ENCODE peak calls at places on chromosomes 5 and 9, in six cellular contexts. D, V, J, Z, W and M are unnamed samples.

GRCh38 chr5:175478384-175479124 is at the start of gene SFXN1:
- DNase-seq in D (no peak), V (peak), J (no peak), Z (peak), W (peak), M (peak)

GRCh38 chr5:154862766-154863165 is 4.3 kb downstream of the CNOT8 start:
- DNase-seq in D (peak), V (no peak), J (no peak), Z (no peak), W (no peak), M (no peak)

GRCh38 chr5:147568710-147569109 is 58.8 kb upstream of the DPYSL3 start:
- DNase-seq in D (no peak), V (no peak), J (no peak), Z (no peak), W (no peak), M (no peak)

GRCh38 chr9:136321561-136321960 is 5.8 kb upstream of the GPSM1 start:
- DNase-seq in D (no peak), V (no peak), J (no peak), Z (no peak), W (no peak), M (no peak)

GRCh38 chr5:157451806-157452205 is 8.2 kb upstream of the NIPAL4 start:
- DNase-seq in D (no peak), V (no peak), J (no peak), Z (no peak), W (no peak), M (no peak)

GRCh38 chr5:107389130-107389553 is 281.6 kb downstream of the EFNA5 start:
- DNase-seq in D (peak), V (no peak), J (no peak), Z (no peak), W (no peak), M (peak)

GRCh38 chr9:128505414-128505765 is 871 bp downstream of the GLE1 start:
- DNase-seq in D (no peak), V (no peak), J (no peak), Z (peak), W (no peak), M (no peak)

GRCh38 chr5:129904102-129904666 is at the start of gene CHSY3:
- DNase-seq in D (no peak), V (peak), J (peak), Z (peak), W (peak), M (peak)

GRCh38 chr5:89083791-89084190 is 200.8 kb upstream of the MEF2C start:
- DNase-seq in D (no peak), V (no peak), J (no peak), Z (no peak), W (no peak), M (no peak)

GRCh38 chr5:81303563-81303962 is 2.2 kb downstream of the ZCCHC9 start:
- DNase-seq in D (no peak), V (no peak), J (no peak), Z (no peak), W (peak), M (no peak)

GRCh38 chr5:124395899-124396298 is 350.5 kb downstream of the ZNF608 start:
- DNase-seq in D (no peak), V (no peak), J (no peak), Z (no peak), W (no peak), M (no peak)

GRCh38 chr5:78727786-78728761 is 79.5 kb upstream of the LHFPL2 start:
- DNase-seq in D (peak), V (no peak), J (no peak), Z (no peak), W (peak), M (peak)

GRCh38 chr9:116149844-116150243 is 3.7 kb upstream of the PAPPA start:
- DNase-seq in D (no peak), V (peak), J (no peak), Z (peak), W (no peak), M (no peak)
- TF ChIP-seq CHD2 in D (no peak), V (no peak), J (no peak), Z (no peak), W (no peak), M (no peak)

DNA sequence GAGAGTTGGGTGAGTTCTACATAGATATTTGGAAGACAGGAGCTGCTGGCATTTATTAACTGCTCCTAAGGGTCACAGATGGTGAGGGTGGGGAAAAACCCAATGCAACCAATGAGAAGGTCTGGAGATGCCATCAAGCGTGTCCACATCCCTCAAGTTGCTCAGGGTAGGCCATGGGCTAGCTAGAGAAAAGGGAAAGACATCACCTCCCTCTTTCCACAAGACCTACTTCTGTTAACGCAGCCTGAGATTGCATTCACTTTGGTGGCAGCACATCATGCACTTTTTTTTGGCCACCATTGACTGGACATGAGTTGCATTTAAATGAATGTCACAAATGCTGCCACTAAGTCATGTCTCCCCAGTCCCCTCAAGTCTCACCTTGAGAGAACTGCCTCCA is 71.4 kb downstream of the ARHGEF37 start:
- DNase-seq in D (no peak), V (no peak), J (no peak), Z (no peak), W (no peak), M (no peak)
- TF ChIP-seq CHD2 in D (no peak), V (no peak), J (no peak), Z (no peak), W (no peak), M (no peak)

GRCh38 chr9:110133059-110133458 is 74.9 kb downstream of the C9orf152 start:
- DNase-seq in D (no peak), V (no peak), J (no peak), Z (no peak), W (no peak), M (no peak)

GRCh38 chr9:110129460-110129859 is 78.5 kb downstream of the C9orf152 start:
- DNase-seq in D (no peak), V (no peak), J (no peak), Z (no peak), W (no peak), M (no peak)

GRCh38 chr9:110130211-110130610 is 77.7 kb downstream of the C9orf152 start:
- DNase-seq in D (no peak), V (no peak), J (no peak), Z (no peak), W (no peak), M (no peak)

GRCh38 chr9:110130791-110131416 is 77.1 kb downstream of the C9orf152 start:
- DNase-seq in D (no peak), V (no peak), J (no peak), Z (no peak), W (no peak), M (no peak)

GRCh38 chr9:110131499-110131898 is 76.5 kb downstream of the C9orf152 start:
- DNase-seq in D (no peak), V (no peak), J (no peak), Z (no peak), W (no peak), M (no peak)
- TF ChIP-seq CHD2 in D (no peak), V (no peak), J (no peak), Z (no peak), W (no peak), M (no peak)

GRCh38 chr5:34002629-34003328 is 5.1 kb downstream of the AMACR start:
- DNase-seq in D (no peak), V (no peak), J (no peak), Z (no peak), W (no peak), M (no peak)

GRCh38 chr5:34003941-34004340 is 3.9 kb downstream of the AMACR start:
- DNase-seq in D (no peak), V (no peak), J (no peak), Z (no peak), W (no peak), M (no peak)

GRCh38 chr5:34005211-34005610 is 2.6 kb downstream of the AMACR start:
- DNase-seq in D (no peak), V (no peak), J (no peak), Z (no peak), W (no peak), M (no peak)

GRCh38 chr5:33999986-34000385 is 7.9 kb downstream of the AMACR start:
- DNase-seq in D (no peak), V (no peak), J (no peak), Z (no peak), W (no peak), M (no peak)

DNA sequence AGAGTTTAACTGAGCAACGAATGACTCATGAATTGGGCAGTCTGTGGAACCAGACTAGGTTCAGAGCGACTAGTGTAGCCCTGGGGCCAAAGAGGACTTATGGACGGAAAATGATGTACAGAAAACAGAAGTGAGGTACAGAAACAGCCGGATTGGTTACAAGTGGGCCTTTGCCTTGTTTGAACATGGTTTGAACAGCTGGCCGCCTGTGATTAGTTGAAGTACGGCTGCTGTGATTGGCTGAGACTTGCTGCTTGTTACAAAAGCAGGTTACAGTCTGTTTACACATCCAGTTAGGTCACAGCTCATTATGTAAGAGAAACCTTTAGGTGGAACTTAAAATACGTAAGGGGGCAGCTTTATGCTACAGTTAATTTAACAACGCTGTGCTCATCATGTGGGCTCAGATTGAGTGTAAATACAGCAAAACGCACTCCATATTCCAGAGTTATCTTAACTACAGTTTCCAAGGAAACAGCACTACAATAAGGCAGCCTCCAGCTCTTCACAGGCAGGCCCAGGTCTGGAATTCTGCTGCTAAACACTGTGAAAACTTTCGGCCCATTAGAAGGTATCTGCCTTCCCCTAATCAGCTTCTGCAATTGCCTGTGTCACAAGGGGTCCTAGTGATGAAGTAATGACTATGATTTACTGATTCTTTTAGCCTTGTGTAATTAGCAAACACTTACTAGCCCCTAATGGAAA is 6.5 kb downstream of the AMACR start:
- DNase-seq in D (no peak), V (no peak), J (no peak), Z (no peak), W (peak), M (peak)
- TF ChIP-seq CHD2 in D (no peak), V (no peak), J (no peak), Z (no peak), W (no peak), M (no peak)